ENCODE peak calls at places on chromosomes 11 and 22, in nine cellular contexts. E is MCF 10A; T is activated naive CD4-positive, alpha-beta T cell treated with Interleukin-2 at 50 U/mL for 16 hours; G is A549; C is CD8-positive, alpha-beta memory T cell; F is GM23338; H is activated T-cell treated with anti-CD3 and anti-CD28 coated beads, Interleukin-2, amount 50 U/mL, for 48 hours; J is nephron progenitor cell; Z is SK-N-SH. L is an unnamed sample.

GRCh38 chr11:46725338-46726205 is 6.6 kb downstream of the F2 start:
- DNase-seq in E (no peak), T (no peak), G (no peak), C (no peak), F (peak), H (no peak), J (no peak), Z (no peak), L (no peak)

GRCh38 chr11:45321031-45321595 is 35.0 kb upstream of the SYT13 start:
- DNase-seq in E (no peak), T (no peak), G (no peak), C (no peak), F (no peak), H (no peak), J (no peak), Z (no peak), L (no peak)

GRCh38 chr11:101126551-101127347 is 2.9 kb downstream of the PGR start:
- DNase-seq in E (no peak), T (no peak), G (no peak), C (no peak), F (peak), H (no peak), J (peak), Z (no peak), L (peak)

GRCh38 chr22:22616636-22617035 is 27.8 kb upstream of the GGTLC2 start:
- DNase-seq in E (peak), T (peak), G (peak), C (peak), F (no peak), H (peak), J (no peak), Z (no peak), L (no peak)

GRCh38 chr11:47272706-47273105 is 2.8 kb downstream of the MADD start:
- DNase-seq in E (no peak), T (no peak), G (no peak), C (no peak), F (peak), H (no peak), J (no peak), Z (no peak), L (no peak)

GRCh38 chr11:33461726-33462125 is 204.5 kb downstream of the HIPK3 start:
- DNase-seq in E (peak), T (no peak), G (no peak), C (no peak), F (no peak), H (no peak), J (no peak), Z (no peak), L (no peak)

GRCh38 chr22:26763633-26764295 is 106.4 kb downstream of the MIAT start:
- DNase-seq in E (peak), T (no peak), G (peak), C (no peak), F (no peak), H (no peak), J (no peak), Z (no peak), L (no peak)

GRCh38 chr11:32447252-32447651 is 11.9 kb upstream of the WT1 start:
- DNase-seq in E (no peak), T (no peak), G (no peak), C (no peak), F (no peak), H (no peak), J (no peak), Z (no peak), L (no peak)

GRCh38 chr11:61885166-61885778 is 6.1 kb downstream of the FADS3 start:
- DNase-seq in E (no peak), T (no peak), G (no peak), C (no peak), F (no peak), H (no peak), J (no peak), Z (no peak), L (peak)

GRCh38 chr11:28346209-28346608 is 238.0 kb downstream of the METTL15 start:
- DNase-seq in E (peak), T (no peak), G (no peak), C (no peak), F (no peak), H (no peak), J (no peak), Z (no peak), L (no peak)

GRCh38 chr11:132037467-132037862 is 667.0 kb downstream of the NTM start:
- DNase-seq in E (no peak), T (no peak), G (no peak), C (no peak), F (peak), H (no peak), J (no peak), Z (no peak), L (no peak)

GRCh38 chr11:114131366-114131963 is 72.0 kb downstream of the ZBTB16 start:
- DNase-seq in E (no peak), T (peak), G (no peak), C (peak), F (no peak), H (no peak), J (no peak), Z (no peak), L (no peak)

GRCh38 chr11:46948378-46949131 is 12.0 kb downstream of the CSTPP1 start:
- DNase-seq in E (peak), T (no peak), G (no peak), C (no peak), F (no peak), H (no peak), J (no peak), Z (peak), L (no peak)

GRCh38 chr22:47498969-47499368 is 736.5 kb downstream of the TBC1D22A start:
- DNase-seq in E (no peak), T (no peak), G (no peak), C (no peak), F (no peak), H (no peak), J (no peak), Z (no peak), L (no peak)

GRCh38 chr22:24067587-24068376 is 56.7 kb downstream of the CABIN1 start:
- DNase-seq in E (peak), T (no peak), G (no peak), C (no peak), F (no peak), H (no peak), J (no peak), Z (no peak), L (no peak)

GRCh38 chr11:20275987-20276660 is 87.4 kb upstream of the HTATIP2 start:
- DNase-seq in E (no peak), T (no peak), G (no peak), C (no peak), F (no peak), H (no peak), J (no peak), Z (no peak), L (no peak)

GRCh38 chr11:64768300-64768694 is 8.5 kb upstream of the PYGM start:
- DNase-seq in E (no peak), T (no peak), G (no peak), C (no peak), F (no peak), H (no peak), J (no peak), Z (no peak), L (no peak)

GRCh38 chr11:37770145-37770544 is 1172.1 kb upstream of the RAG2 start:
- DNase-seq in E (no peak), T (no peak), G (no peak), C (no peak), F (no peak), H (no peak), J (no peak), Z (no peak), L (no peak)

GRCh38 chr11:5564259-5565019 is 16.1 kb upstream of the OR52H1 start:
- DNase-seq in E (peak), T (no peak), G (no peak), C (no peak), F (no peak), H (no peak), J (no peak), Z (no peak), L (no peak)

GRCh38 chr11:112884012-112884767 is 77.0 kb upstream of the NCAM1 start:
- DNase-seq in E (peak), T (no peak), G (no peak), C (no peak), F (no peak), H (no peak), J (no peak), Z (no peak), L (no peak)

GRCh38 chr11:48028909-48029685 is 48.7 kb downstream of the PTPRJ start:
- DNase-seq in E (no peak), T (no peak), G (no peak), C (no peak), F (no peak), H (no peak), J (no peak), Z (no peak), L (no peak)

GRCh38 chr11:26377619-26378018 is 45.7 kb downstream of the ANO3 start:
- DNase-seq in E (no peak), T (no peak), G (no peak), C (no peak), F (no peak), H (no peak), J (no peak), Z (no peak), L (no peak)

GRCh38 chr11:74966651-74967050 is 17.6 kb downstream of the SPCS2 start:
- DNase-seq in E (peak), T (no peak), G (no peak), C (no peak), F (no peak), H (no peak), J (no peak), Z (no peak), L (no peak)

GRCh38 chr11:548700-549603 is 11.6 kb downstream of the LMNTD2 start:
- DNase-seq in E (no peak), T (no peak), G (no peak), C (no peak), F (no peak), H (no peak), J (peak), Z (no peak), L (no peak)

GRCh38 chr11:122122179-122122578 is 6.2 kb upstream of the BLID start:
- DNase-seq in E (no peak), T (no peak), G (no peak), C (no peak), F (no peak), H (no peak), J (no peak), Z (no peak), L (no peak)

GRCh38 chr22:17637490-17638181 is 921 bp upstream of the BCL2L13 start:
- DNase-seq in E (no peak), T (no peak), G (no peak), C (no peak), F (peak), H (no peak), J (no peak), Z (no peak), L (no peak)

GRCh38 chr11:128956401-128957203 is 13.9 kb upstream of the TP53AIP1 start:
- DNase-seq in E (peak), T (no peak), G (peak), C (peak), F (peak), H (no peak), J (peak), Z (peak), L (peak)

GRCh38 chr11:35623708-35624168 is 5.5 kb downstream of the FJX1 start:
- DNase-seq in E (peak), T (no peak), G (no peak), C (no peak), F (no peak), H (no peak), J (no peak), Z (no peak), L (no peak)

GRCh38 chr11:119758291-119758690 is 29.3 kb upstream of the NECTIN1 start:
- DNase-seq in E (no peak), T (no peak), G (no peak), C (no peak), F (no peak), H (no peak), J (no peak), Z (no peak), L (no peak)

GRCh38 chr22:38452373-38453064 is 2.5 kb downstream of the KCNJ4 start:
- DNase-seq in E (no peak), T (no peak), G (no peak), C (no peak), F (peak), H (no peak), J (no peak), Z (no peak), L (no peak)

GRCh38 chr11:111176603-111177002 is 68.9 kb upstream of the POU2AF2 start:
- DNase-seq in E (no peak), T (no peak), G (no peak), C (no peak), F (no peak), H (no peak), J (no peak), Z (no peak), L (no peak)

GRCh38 chr11:125627236-125627910 is 2.4 kb downstream of the CHEK1 start:
- DNase-seq in E (peak), T (no peak), G (no peak), C (no peak), F (no peak), H (no peak), J (no peak), Z (no peak), L (no peak)

GRCh38 chr22:45562537-45563361 is 60.1 kb downstream of the FBLN1 start:
- DNase-seq in E (no peak), T (no peak), G (no peak), C (no peak), F (no peak), H (no peak), J (no peak), Z (no peak), L (no peak)

GRCh38 chr11:1234054-1234720 is 11.3 kb downstream of the MUC5B start:
- DNase-seq in E (no peak), T (no peak), G (no peak), C (no peak), F (no peak), H (no peak), J (peak), Z (peak), L (no peak)